ENCODE peak calls at places on chromosomes 3 and 15, in four cellular contexts. Y, I, D and A are unnamed samples.

GRCh38 chr3:119796785-119797184 is 14.9 kb downstream of the NR1I2 start:
- DNase-seq in D (no peak), I (no peak), Y (peak; percentile 58), A (no peak)

GRCh38 chr3:14506626-14507344 is 33.4 kb downstream of the GRIP2 start:
- DNase-seq in I (no peak), D (no peak), Y (no peak), A (no peak)

GRCh38 chr15:101379647-101380046 is 84.6 kb upstream of the SNRPA1 start:
- DNase-seq in I (no peak), D (no peak), Y (no peak), A (no peak)

GRCh38 chr3:188594137-188594536 is 440.2 kb downstream of the LPP start:
- DNase-seq in Y (no peak), D (no peak), I (no peak), A (no peak)

GRCh38 chr3:189363856-189364255 is 192.1 kb downstream of the TPRG1 start:
- DNase-seq in Y (no peak), I (no peak), D (no peak), A (no peak)

GRCh38 chr3:173750095-173750494 is 352.6 kb downstream of the NLGN1 start:
- DNase-seq in D (no peak), Y (no peak), I (no peak), A (no peak)

GRCh38 chr15:91469627-91470567 is 369.8 kb downstream of the SV2B start:
- DNase-seq in D (no peak), I (no peak), Y (no peak), A (peak; percentile 51)

GRCh38 chr15:92082217-92082843 is 228.8 kb downstream of the SLCO3A1 start:
- DNase-seq in I (peak; percentile 76), Y (peak; percentile 21), D (peak; percentile 55), A (peak; percentile 20)

GRCh38 chr15:81809543-81809942 is 236.3 kb downstream of the MEX3B start:
- DNase-seq in I (peak; percentile 59), D (peak; percentile 23), Y (peak; percentile 21), A (peak; percentile 56)

GRCh38 chr3:81249540-81250029 is 511.9 kb downstream of the GBE1 start:
- DNase-seq in I (peak; percentile 63), D (no peak), Y (peak; percentile 97), A (no peak)

GRCh38 chr3:154188846-154189245 is 67.7 kb downstream of the ARHGEF26 start:
- DNase-seq in I (no peak), Y (no peak), D (no peak), A (no peak)

GRCh38 chr3:49213998-49214397 is 42.6 kb downstream of the KLHDC8B start:
- DNase-seq in Y (no peak), I (no peak), D (no peak), A (no peak)

GRCh38 chr15:57273366-57273765 is 102.9 kb upstream of the CGNL1 start:
- DNase-seq in Y (no peak), I (no peak), D (no peak), A (no peak)

GRCh38 chr3:107024481-107025153 is 352.6 kb upstream of the CCDC54 start:
- DNase-seq in D (no peak), I (no peak), Y (no peak), A (no peak)

GRCh38 chr15:63381301-63382192 is at the start of gene CA12:
- DNase-seq in Y (peak; percentile 28), I (peak; percentile 81), D (no peak), A (no peak)

GRCh38 chr15:78840661-78841060 is 29.4 kb upstream of the ADAMTS7 start:
- DNase-seq in D (no peak), Y (no peak), I (no peak), A (peak; percentile 42)

GRCh38 chr3:109353057-109353456 is 15.7 kb upstream of the DPPA4 start:
- DNase-seq in D (no peak), I (peak; percentile 31), Y (no peak), A (no peak)

GRCh38 chr15:30990036-30990435 is 1.4 kb downstream of the MTMR10 start:
- DNase-seq in I (peak; percentile 46), Y (peak; percentile 36), D (no peak), A (no peak)

GRCh38 chr15:62519900-62520299 is 354.8 kb upstream of the C2CD4B start:
- DNase-seq in D (no peak), Y (no peak), I (no peak), A (no peak)

GRCh38 chr3:187104342-187104741 is 35.0 kb downstream of the RPL39L start:
- DNase-seq in I (no peak), D (no peak), Y (no peak), A (no peak)

GRCh38 chr3:114827495-114827894 is 319.6 kb downstream of the ZBTB20 start:
- DNase-seq in Y (peak; percentile 66), D (peak; percentile 60), I (peak; percentile 73), A (no peak)

GRCh38 chr3:111351334-111351733 is 190.7 kb upstream of the CD96 start:
- DNase-seq in D (no peak), I (no peak), Y (no peak), A (no peak)

GRCh38 chr15:79451361-79451999 is 19.3 kb downstream of the MINAR1 start:
- DNase-seq in D (no peak), I (no peak), Y (no peak), A (no peak)

GRCh38 chr3:127655641-127656040 is 17.1 kb upstream of the ABTB1 start:
- DNase-seq in I (no peak), D (no peak), Y (no peak), A (no peak)

GRCh38 chr3:149367021-149367840 is 10.2 kb downstream of the TM4SF1 start:
- DNase-seq in I (peak; percentile 95), Y (peak; percentile 88), D (peak; percentile 95), A (no peak)

GRCh38 chr3:133804896-133805295 is 719 bp upstream of the SRPRB start:
- DNase-seq in Y (no peak), D (no peak), I (no peak), A (no peak)

GRCh38 chr3:71559578-71560162 is 23.9 kb downstream of the FOXP1 start:
- DNase-seq in I (no peak), Y (peak; percentile 45), D (no peak), A (no peak)

GRCh38 chr3:5756443-5756842 is 568.9 kb downstream of the EDEM1 start:
- DNase-seq in D (no peak), I (no peak), Y (no peak), A (no peak)

GRCh38 chr15:47129033-47129432 is 588.3 kb upstream of the SEMA6D start:
- DNase-seq in I (no peak), Y (no peak), D (no peak), A (no peak)

GRCh38 chr3:111539351-111540331 is 2.4 kb upstream of the CD96 start:
- DNase-seq in D (peak; percentile 52), I (peak; percentile 63), Y (peak; percentile 34), A (peak; percentile 28)

GRCh38 chr3:16357191-16357590 is 92.2 kb downstream of the OXNAD1 start:
- DNase-seq in I (no peak), Y (no peak), D (no peak), A (no peak)

DNA sequence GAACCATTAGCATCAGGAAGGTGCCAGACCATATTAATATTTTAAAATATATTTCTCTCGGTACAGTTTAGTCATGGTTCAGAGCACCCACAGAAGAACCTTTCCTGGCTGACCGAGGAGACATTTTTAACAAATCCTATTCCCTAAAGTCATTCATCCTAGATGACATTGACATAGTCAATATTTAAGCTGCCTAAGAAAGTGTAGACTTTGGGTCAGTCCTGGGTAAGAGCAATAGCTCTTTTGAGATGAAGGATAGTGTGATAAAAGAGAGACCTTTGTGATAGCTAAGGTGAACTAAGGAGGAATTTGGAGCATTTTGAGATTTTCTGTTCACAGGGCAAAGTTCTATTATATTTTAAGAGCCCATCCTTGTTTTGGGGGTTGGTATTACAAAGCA is 47.5 kb downstream of the ZNF609 start:
- DNase-seq in D (no peak), Y (peak; percentile 38), I (no peak), A (no peak)
- TF ChIP-seq CTCF in D (no peak), Y (no peak), I (no peak), A (no peak)

GRCh38 chr15:41564960-41565502 is 6.0 kb downstream of the TYRO3 start:
- DNase-seq in I (no peak), Y (no peak), D (no peak), A (no peak)

GRCh38 chr15:41562784-41563198 is 3.8 kb downstream of the TYRO3 start:
- DNase-seq in I (no peak), Y (no peak), D (no peak), A (no peak)

GRCh38 chr15:41565702-41566101 is 6.7 kb downstream of the TYRO3 start:
- DNase-seq in D (no peak), I (no peak), Y (no peak), A (no peak)

GRCh38 chr15:41566121-41566885 is 7.3 kb downstream of the TYRO3 start:
- DNase-seq in Y (no peak), D (no peak), I (no peak), A (no peak)

DNA sequence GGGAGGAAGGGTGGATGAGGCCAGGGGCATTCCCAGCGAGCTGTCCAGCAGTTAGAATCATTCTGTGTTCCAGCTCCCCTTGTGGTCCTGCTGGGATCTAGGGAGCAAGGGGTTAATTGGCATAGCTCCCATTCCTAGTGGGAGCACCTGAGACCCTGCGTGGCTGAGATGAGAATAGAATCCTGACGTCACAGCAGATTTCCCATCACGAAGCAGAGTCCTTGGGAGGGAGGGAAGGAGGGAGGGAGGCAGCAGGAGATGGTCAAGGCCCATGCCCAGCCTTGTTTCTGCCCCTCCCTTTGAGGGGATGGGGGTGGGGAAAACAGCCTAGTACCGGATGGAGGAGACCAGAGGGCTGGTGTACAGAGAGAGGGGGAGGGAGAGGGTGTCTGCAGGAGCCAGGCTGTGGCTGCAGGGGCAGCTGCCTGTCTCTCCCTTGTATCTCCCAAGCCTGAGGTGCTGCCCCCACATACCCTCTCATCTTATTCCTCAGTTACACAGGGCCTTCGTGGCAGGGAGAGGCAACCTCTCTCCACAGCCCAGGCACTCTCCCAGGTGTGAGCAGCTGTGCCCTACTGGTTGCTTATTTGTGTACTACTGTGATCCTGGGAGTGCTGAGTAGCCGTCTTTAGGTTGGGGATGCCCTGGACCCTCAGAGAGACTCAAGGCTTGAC is 5.4 kb downstream of the TYRO3 start:
- DNase-seq in D (no peak), I (no peak), Y (peak; percentile 78), A (no peak)
- TF ChIP-seq REST in D (no peak), I (no peak), Y (peak; percentile 24), A (no peak)

GRCh38 chr3:57292159-57292894 is at the start of gene ASB14:
- DNase-seq in Y (no peak), D (no peak), I (no peak), A (no peak)

GRCh38 chr3:57292895-57293526 is 526 bp upstream of the ASB14 start:
- DNase-seq in Y (no peak), I (no peak), D (no peak), A (no peak)

GRCh38 chr3:57298041-57298440 is 5.6 kb upstream of the ASB14 start:
- DNase-seq in I (peak; percentile 27), Y (peak; percentile 5), D (peak; percentile 59), A (no peak)
- TF ChIP-seq CTCF in I (no peak), Y (no peak), D (no peak), A (no peak)

GRCh38 chr3:12439161-12439560 is 45.1 kb upstream of the TSEN2 start:
- DNase-seq in Y (no peak), I (no peak), D (no peak), A (no peak)
- TF ChIP-seq REST in Y (no peak), I (no peak), D (no peak), A (no peak)